ENCODE peak calls at places on chromosome 14, in six cellular contexts. L is body of pancreas; P is effector memory CD4-positive, alpha-beta T cell; Q is thoracic aorta; G is brain microvascular endothelial cell; A is astrocyte. V is an unnamed sample.

GRCh38 chr14:20332386-20332945 is 613 bp downstream of the CCNB1IP1 start:
- DNase-seq in L (no peak), G (no peak), A (no peak), P (no peak), Q (no peak), V (no peak)

GRCh38 chr14:76957224-76957881 is 71.2 kb downstream of the IRF2BPL start:
- DNase-seq in A (no peak), Q (no peak), L (no peak), G (no peak), P (peak), V (no peak)

GRCh38 chr14:24392327-24393098 is 6.3 kb upstream of the NYNRIN start:
- DNase-seq in G (peak), L (no peak), Q (no peak), A (peak), P (no peak), V (no peak)

GRCh38 chr14:81268016-81268416 is 47.3 kb upstream of the GTF2A1 start:
- DNase-seq in A (no peak), L (no peak), G (peak), P (no peak), Q (no peak), V (no peak)

GRCh38 chr14:100025111-100025510 is 40.1 kb upstream of the EVL start:
- DNase-seq in G (no peak), P (no peak), Q (no peak), L (no peak), A (no peak), V (no peak)

GRCh38 chr14:105494606-105494929 is 3.5 kb downstream of the TEDC1 start:
- DNase-seq in L (no peak), Q (no peak), G (no peak), A (no peak), P (no peak), V (no peak)

GRCh38 chr14:61337893-61338292 is 16.5 kb downstream of the PRKCH start:
- DNase-seq in L (no peak), A (no peak), G (no peak), P (peak), Q (no peak), V (no peak)

GRCh38 chr14:106024983-106025604 is 498.7 kb downstream of the TMEM121 start:
- DNase-seq in Q (no peak), L (no peak), G (no peak), P (no peak), A (no peak), V (no peak)

GRCh38 chr14:102644523-102644922 is 52.1 kb downstream of the RCOR1 start:
- DNase-seq in Q (no peak), L (no peak), G (no peak), A (no peak), P (no peak), V (no peak)

GRCh38 chr14:30193791-30194407 is 266.3 kb upstream of the PRKD1 start:
- DNase-seq in A (peak), L (no peak), P (no peak), Q (no peak), G (peak), V (no peak)

DNA sequence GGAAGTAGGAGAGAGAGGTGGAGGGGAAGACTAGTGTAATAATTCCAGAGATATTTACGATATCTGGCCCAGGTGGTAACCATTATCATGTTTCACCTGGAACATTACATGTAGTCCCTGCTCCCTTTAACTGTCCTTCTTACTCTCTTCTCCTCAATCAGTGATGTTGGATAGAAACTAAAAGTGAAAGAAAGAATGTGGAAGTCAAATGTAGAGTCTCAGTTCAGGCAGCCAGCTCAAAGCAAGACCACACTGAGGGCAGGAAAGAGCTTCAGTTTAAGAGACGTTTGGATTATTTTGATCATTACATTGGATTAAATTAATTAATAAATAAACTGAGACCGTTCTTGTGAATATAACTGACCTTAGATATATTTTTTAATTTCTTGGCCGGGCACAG is 594.4 kb downstream of the FLRT2 start:
- DNase-seq in G (no peak), L (no peak), A (no peak), P (no peak), Q (no peak), V (no peak)
- H3K27ac ChIP-seq in G (no peak), L (no peak), A (no peak), P (no peak), Q (no peak), V (no peak)

GRCh38 chr14:54627718-54628345 is 60.9 kb downstream of the SAMD4A start:
- DNase-seq in G (peak), A (peak), P (peak), Q (peak), L (no peak), V (peak)

GRCh38 chr14:54629635-54630360 is 62.9 kb downstream of the SAMD4A start:
- DNase-seq in P (no peak), A (no peak), Q (no peak), L (no peak), G (no peak), V (no peak)

GRCh38 chr14:54627325-54627717 is 60.4 kb downstream of the SAMD4A start:
- DNase-seq in Q (no peak), A (no peak), L (no peak), P (no peak), G (peak), V (no peak)

GRCh38 chr14:54631016-54631415 is 64.1 kb downstream of the SAMD4A start:
- DNase-seq in Q (no peak), A (no peak), G (no peak), L (no peak), P (no peak), V (no peak)

DNA sequence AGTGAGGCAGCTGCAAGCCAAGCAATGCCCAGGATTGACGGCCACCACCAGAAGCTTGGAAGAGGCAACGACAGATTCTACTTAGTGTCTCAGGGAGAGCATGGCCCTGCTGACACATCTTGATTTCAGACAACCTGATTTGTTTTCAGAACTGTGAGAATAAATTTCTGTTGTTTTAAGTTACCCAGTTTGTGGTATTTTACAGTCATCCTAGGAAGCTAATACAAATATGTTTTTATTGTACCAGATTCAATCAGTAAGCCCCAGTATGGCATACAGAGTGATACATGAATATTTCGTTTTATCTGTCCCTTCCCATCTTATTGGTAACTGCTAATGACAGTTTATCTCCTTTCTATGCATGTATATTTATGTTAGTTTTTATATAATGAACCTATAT is 62.3 kb downstream of the SAMD4A start:
- DNase-seq in L (no peak), G (no peak), A (no peak), Q (no peak), P (no peak), V (no peak)
- H3K27ac ChIP-seq in L (no peak), G (no peak), A (no peak), Q (peak), P (no peak), V (no peak)

GRCh38 chr14:78486621-78487020 is 316.4 kb downstream of the NRXN3 start:
- DNase-seq in A (no peak), L (no peak), P (no peak), Q (no peak), G (no peak), V (no peak)
- H3K27ac ChIP-seq in A (no peak), L (no peak), P (no peak), Q (no peak), G (no peak), V (no peak)

DNA sequence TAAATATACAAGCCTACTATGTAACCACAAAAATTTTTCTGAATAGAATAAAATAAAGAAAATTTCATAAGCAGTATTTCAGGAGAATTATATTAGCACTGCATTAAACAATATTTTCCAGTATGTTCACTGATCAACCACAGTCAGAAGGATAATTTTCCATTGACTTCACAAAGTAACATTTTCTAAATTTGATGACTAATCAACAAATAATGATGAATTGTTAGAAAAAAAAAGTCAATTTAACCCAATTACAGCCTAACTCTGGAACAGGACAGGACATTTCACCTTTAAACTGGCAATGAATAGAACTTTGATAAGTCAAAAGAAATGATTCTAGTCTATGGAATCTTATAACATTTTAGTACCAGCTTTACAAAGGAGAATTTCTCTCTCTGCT is 84.6 kb downstream of the MDGA2 start:
- DNase-seq in A (no peak), L (no peak), P (no peak), Q (no peak), G (no peak), V (no peak)
- H3K27ac ChIP-seq in A (no peak), L (no peak), P (no peak), Q (no peak), G (no peak), V (no peak)

GRCh38 chr14:93980464-93981201 is 4.3 kb upstream of the ASB2 start:
- DNase-seq in L (no peak), A (peak), P (no peak), G (no peak), Q (no peak), V (no peak)
- H3K27ac ChIP-seq in L (no peak), A (no peak), P (no peak), G (no peak), Q (peak), V (no peak)

GRCh38 chr14:69636051-69636639 is 24.7 kb downstream of the SUSD6 start:
- DNase-seq in L (no peak), P (no peak), Q (no peak), A (no peak), G (no peak), V (no peak)

GRCh38 chr14:69636718-69637480 is 25.5 kb downstream of the SUSD6 start:
- DNase-seq in Q (no peak), G (no peak), P (no peak), L (no peak), A (no peak), V (no peak)

GRCh38 chr14:69632752-69633151 is 21.4 kb downstream of the SUSD6 start:
- DNase-seq in Q (no peak), L (no peak), A (no peak), G (no peak), P (no peak), V (no peak)

GRCh38 chr14:69633238-69633637 is 21.8 kb downstream of the SUSD6 start:
- DNase-seq in G (no peak), A (no peak), Q (no peak), P (no peak), L (no peak), V (no peak)

DNA sequence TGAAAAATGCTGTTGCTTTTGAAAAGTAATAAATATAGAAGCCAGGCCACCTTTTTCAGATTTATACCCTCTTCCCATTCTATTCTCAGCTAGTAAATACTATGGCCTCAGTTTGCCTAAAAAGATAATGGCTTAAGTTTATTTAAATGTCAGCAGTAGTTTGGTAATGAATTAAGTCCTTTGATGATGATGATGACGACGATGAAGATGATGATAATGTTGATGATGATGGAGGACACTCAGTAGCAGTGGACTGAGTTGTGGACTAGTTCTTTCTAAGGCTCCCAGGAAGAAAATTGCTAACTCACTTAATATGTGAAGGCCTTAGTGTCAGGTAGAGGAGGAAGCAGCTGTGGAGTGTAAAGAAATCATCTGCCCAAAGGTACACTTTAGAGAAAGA is 23.5 kb downstream of the SUSD6 start:
- DNase-seq in A (no peak), L (no peak), Q (no peak), P (no peak), G (no peak), V (no peak)
- H3K27ac ChIP-seq in A (no peak), L (no peak), Q (peak), P (no peak), G (no peak), V (no peak)

DNA sequence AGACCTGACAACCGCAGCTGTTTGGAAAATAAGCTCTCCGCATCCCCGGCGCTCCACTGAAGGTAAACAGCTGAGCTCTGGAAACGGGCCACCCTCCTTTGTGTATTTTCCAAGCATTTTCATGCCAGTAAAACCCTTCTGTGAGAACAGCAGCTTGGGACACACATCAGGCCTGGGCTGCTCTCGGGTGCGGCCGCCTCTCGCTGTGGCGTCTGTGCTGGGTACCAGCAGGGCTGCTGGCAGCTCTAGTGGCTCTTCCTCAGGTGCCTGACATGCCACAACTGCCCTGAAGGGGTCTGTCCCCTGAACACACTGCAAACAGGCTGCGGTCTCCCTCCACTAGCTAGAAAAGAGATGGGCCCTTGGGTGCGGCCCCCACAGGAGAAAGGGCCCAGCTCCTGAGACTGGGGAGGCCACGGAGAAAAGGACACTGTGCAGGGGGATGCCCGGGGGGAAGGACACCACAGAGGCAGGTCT is 96.3 kb downstream of the ITPK1 start:
- DNase-seq in P (no peak), G (no peak), A (no peak), L (no peak), Q (no peak), V (no peak)
- H3K27ac ChIP-seq in P (no peak), G (no peak), A (no peak), L (no peak), Q (no peak), V (peak)

GRCh38 chr14:50825307-50825706 is 5.7 kb downstream of the NIN start:
- DNase-seq in G (no peak), A (no peak), P (no peak), L (no peak), Q (no peak), V (no peak)
- H3K27ac ChIP-seq in G (no peak), A (no peak), P (no peak), L (no peak), Q (no peak), V (no peak)

DNA sequence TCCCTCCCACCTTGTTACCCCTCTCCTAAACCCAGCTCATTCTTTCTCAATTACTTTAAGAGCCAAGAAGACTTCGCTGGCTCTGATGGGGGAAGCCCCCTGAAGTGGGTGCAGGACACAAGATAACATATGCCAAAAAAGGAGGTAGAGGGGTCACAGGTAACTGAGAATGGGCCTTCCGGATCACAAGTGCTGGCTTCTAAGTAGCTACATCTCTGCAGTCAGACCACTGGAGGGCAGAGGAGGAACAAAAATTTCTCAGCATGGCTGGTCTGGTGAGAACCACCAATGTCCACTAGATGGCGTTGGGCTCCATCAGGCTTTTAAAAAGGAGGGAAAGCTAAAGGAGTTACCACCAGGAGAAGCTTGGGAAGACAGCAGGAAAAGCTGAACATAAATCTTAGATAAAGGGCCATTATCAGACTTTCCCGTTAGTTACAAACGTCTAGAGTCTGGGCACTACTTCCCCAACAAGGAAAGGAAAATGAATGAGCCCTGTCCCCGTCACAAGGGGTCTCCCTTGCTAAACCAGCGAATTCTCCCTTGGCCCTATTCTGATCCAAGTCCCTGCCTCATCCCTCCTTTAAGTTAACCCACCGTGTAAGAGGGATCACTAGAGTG is 11.6 kb upstream of the CDH24 start:
- DNase-seq in A (peak), L (peak), Q (no peak), P (peak), G (peak), V (no peak)
- H3K27ac ChIP-seq in A (no peak), L (no peak), Q (no peak), P (peak), G (no peak), V (peak)